ENCODE peak calls at places on chromosomes 2 and 18, in four cellular contexts. One of them, this sample, is unnamed.
A peak's percentile ranks its signal among the peaks of the same experiment; 100 is the strongest.

GRCh38 chr2:43424262-43425207 is 171.3 kb downstream of the THADA start:
- DNase-seq in upper lobe of right lung: no peak
- DNase-seq in sigmoid colon: no peak
- DNase-seq in pancreas: no peak
- DNase-seq in this sample: no peak

GRCh38 chr2:190328748-190329147 is 9.1 kb upstream of the HIBCH start:
- DNase-seq in sigmoid colon: no peak
- DNase-seq in upper lobe of right lung: no peak
- DNase-seq in pancreas: no peak
- DNase-seq in this sample: no peak

GRCh38 chr18:54127759-54128378 is 96.6 kb downstream of the MBD2 start:
- DNase-seq in upper lobe of right lung: no peak
- DNase-seq in sigmoid colon: no peak
- DNase-seq in pancreas: no peak
- DNase-seq in this sample: no peak

GRCh38 chr2:58620896-58621295 is 379.8 kb upstream of the FANCL start:
- DNase-seq in sigmoid colon: no peak
- DNase-seq in upper lobe of right lung: no peak
- DNase-seq in pancreas: no peak
- DNase-seq in this sample: no peak

GRCh38 chr2:31051213-31052185 is 86.7 kb downstream of the GALNT14 start:
- DNase-seq in pancreas: no peak
- DNase-seq in upper lobe of right lung: no peak
- DNase-seq in sigmoid colon: no peak
- DNase-seq in this sample: no peak

GRCh38 chr2:25122367-25122766 is 46.0 kb downstream of the POMC start:
- DNase-seq in sigmoid colon: no peak
- DNase-seq in upper lobe of right lung: no peak
- DNase-seq in pancreas: no peak
- DNase-seq in this sample: no peak

GRCh38 chr18:42480521-42480920 is 525.5 kb downstream of the PIK3C3 start:
- DNase-seq in upper lobe of right lung: no peak
- DNase-seq in sigmoid colon: no peak
- DNase-seq in pancreas: no peak
- DNase-seq in this sample: no peak

GRCh38 chr2:218663901-218664300 is 4.4 kb downstream of the BCS1L start:
- DNase-seq in pancreas: no peak
- DNase-seq in sigmoid colon: peak; percentile 47
- DNase-seq in upper lobe of right lung: no peak
- DNase-seq in this sample: no peak

GRCh38 chr18:9534844-9535243 is 59.5 kb downstream of the RALBP1 start:
- DNase-seq in sigmoid colon: no peak
- DNase-seq in upper lobe of right lung: no peak
- DNase-seq in pancreas: no peak
- DNase-seq in this sample: no peak

GRCh38 chr18:30103881-30104280 is 938.7 kb downstream of the DSC3 start:
- DNase-seq in sigmoid colon: no peak
- DNase-seq in upper lobe of right lung: no peak
- DNase-seq in pancreas: no peak
- DNase-seq in this sample: no peak

GRCh38 chr2:108607706-108608301 is 73.5 kb downstream of the LIMS1 start:
- DNase-seq in sigmoid colon: no peak
- DNase-seq in upper lobe of right lung: no peak
- DNase-seq in pancreas: no peak
- DNase-seq in this sample: peak; percentile 62

GRCh38 chr18:49400398-49401072 is 59.9 kb downstream of the DYM start:
- DNase-seq in sigmoid colon: no peak
- DNase-seq in upper lobe of right lung: no peak
- DNase-seq in pancreas: no peak
- DNase-seq in this sample: no peak

GRCh38 chr18:23864620-23865019 is 149.9 kb upstream of the TTC39C start:
- DNase-seq in sigmoid colon: no peak
- DNase-seq in pancreas: no peak
- DNase-seq in upper lobe of right lung: no peak
- DNase-seq in this sample: peak; percentile 70

DNA sequence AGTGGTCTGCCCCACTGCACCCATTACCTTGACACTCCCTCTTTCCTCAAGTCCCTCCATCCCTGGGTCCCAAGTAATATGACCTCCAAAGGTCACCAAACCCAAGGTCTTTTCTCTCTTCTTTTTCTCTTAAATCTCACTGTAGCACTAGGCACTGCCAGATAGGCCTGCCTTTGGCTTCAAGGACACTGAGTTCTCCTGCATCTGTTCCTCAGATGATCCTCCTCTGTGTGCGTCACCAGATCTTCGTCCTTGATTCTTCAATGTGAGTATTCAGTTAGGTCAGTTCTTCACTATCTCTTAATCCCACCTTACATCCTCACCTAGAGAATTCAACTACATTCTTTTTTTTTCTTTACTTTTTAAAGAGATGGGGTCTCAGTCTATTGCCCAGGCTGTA is 249.2 kb downstream of the NBAS start:
- DNase-seq in pancreas: no peak
- DNase-seq in upper lobe of right lung: no peak
- DNase-seq in sigmoid colon: no peak
- DNase-seq in this sample: no peak
- H3K4me1 ChIP-seq in pancreas: no peaks in the 10 kb centered on the region
- H3K4me1 ChIP-seq in upper lobe of right lung: no peaks in the 10 kb centered on the region
- H3K4me1 ChIP-seq in sigmoid colon: no peaks in the 10 kb centered on the region
- H3K4me1 ChIP-seq in this sample: peaks cover 8% of the 10 kb centered on the region

GRCh38 chr2:235706496-235706895 is 212.7 kb downstream of the AGAP1 start:
- DNase-seq in pancreas: no peak
- DNase-seq in sigmoid colon: peak; percentile 15
- DNase-seq in upper lobe of right lung: no peak
- DNase-seq in this sample: no peak
- H3K4me1 ChIP-seq in pancreas: no peaks in the 10 kb centered on the region
- H3K4me1 ChIP-seq in sigmoid colon: peaks cover 19% of the 10 kb centered on the region
- H3K4me1 ChIP-seq in upper lobe of right lung: no peaks in the 10 kb centered on the region
- H3K4me1 ChIP-seq in this sample: no peaks in the 10 kb centered on the region

GRCh38 chr2:20416723-20417122 is 30.2 kb upstream of the RHOB start:
- DNase-seq in upper lobe of right lung: no peak
- DNase-seq in pancreas: no peak
- DNase-seq in sigmoid colon: no peak
- DNase-seq in this sample: no peak

GRCh38 chr2:20421336-20421987 is 25.4 kb upstream of the RHOB start:
- DNase-seq in upper lobe of right lung: no peak
- DNase-seq in sigmoid colon: no peak
- DNase-seq in pancreas: peak; percentile 65
- DNase-seq in this sample: no peak

GRCh38 chr2:20419752-20420151 is 27.1 kb upstream of the RHOB start:
- DNase-seq in upper lobe of right lung: no peak
- DNase-seq in sigmoid colon: no peak
- DNase-seq in pancreas: no peak
- DNase-seq in this sample: no peak

GRCh38 chr2:20418519-20418918 is 28.4 kb upstream of the RHOB start:
- DNase-seq in sigmoid colon: no peak
- DNase-seq in upper lobe of right lung: no peak
- DNase-seq in pancreas: no peak
- DNase-seq in this sample: no peak

DNA sequence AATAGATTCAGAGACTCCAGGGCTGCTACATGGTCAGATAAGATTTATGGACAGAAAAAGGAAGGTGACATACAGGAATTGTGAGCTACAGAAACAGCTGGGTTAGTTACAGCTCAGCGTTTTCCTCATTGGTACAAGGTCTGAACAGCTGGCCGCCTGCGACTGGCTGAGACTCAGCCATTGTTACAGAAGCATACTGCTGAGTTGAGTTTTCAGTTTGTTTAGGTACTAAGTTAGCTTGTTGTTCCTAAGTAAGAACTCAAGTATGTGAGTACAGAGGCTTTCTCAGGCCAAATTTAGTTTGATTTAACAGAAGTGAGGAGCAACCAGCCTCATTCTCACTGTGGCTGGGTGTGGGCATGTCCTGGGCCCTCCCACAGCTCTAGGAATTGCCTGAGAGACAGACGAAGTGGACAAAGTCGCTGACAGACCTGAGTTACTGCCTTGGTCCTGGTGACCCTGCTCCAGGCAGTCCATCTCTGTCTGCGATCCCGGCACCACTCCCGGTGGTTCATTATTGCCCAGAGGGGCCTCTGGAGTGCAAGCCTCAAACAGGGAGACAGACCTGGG is 27.8 kb upstream of the RHOB start:
- DNase-seq in upper lobe of right lung: no peak
- DNase-seq in pancreas: no peak
- DNase-seq in sigmoid colon: peak; percentile 84
- DNase-seq in this sample: no peak
- H3K4me1 ChIP-seq in upper lobe of right lung: peaks cover 38% of the 10 kb centered on the region
- H3K4me1 ChIP-seq in pancreas: peaks cover 22% of the 10 kb centered on the region
- H3K4me1 ChIP-seq in sigmoid colon: peaks cover 48% of the 10 kb centered on the region
- H3K4me1 ChIP-seq in this sample: peaks cover 7% of the 10 kb centered on the region

GRCh38 chr2:27956895-27957294 is 66.4 kb downstream of the BABAM2 start:
- DNase-seq in pancreas: no peak
- DNase-seq in upper lobe of right lung: no peak
- DNase-seq in sigmoid colon: no peak
- DNase-seq in this sample: no peak
- H3K4me1 ChIP-seq in pancreas: peaks cover 23% of the 10 kb centered on the region
- H3K4me1 ChIP-seq in upper lobe of right lung: peaks cover 65% of the 10 kb centered on the region
- H3K4me1 ChIP-seq in sigmoid colon: peaks cover 52% of the 10 kb centered on the region
- H3K4me1 ChIP-seq in this sample: peaks cover 35% of the 10 kb centered on the region

DNA sequence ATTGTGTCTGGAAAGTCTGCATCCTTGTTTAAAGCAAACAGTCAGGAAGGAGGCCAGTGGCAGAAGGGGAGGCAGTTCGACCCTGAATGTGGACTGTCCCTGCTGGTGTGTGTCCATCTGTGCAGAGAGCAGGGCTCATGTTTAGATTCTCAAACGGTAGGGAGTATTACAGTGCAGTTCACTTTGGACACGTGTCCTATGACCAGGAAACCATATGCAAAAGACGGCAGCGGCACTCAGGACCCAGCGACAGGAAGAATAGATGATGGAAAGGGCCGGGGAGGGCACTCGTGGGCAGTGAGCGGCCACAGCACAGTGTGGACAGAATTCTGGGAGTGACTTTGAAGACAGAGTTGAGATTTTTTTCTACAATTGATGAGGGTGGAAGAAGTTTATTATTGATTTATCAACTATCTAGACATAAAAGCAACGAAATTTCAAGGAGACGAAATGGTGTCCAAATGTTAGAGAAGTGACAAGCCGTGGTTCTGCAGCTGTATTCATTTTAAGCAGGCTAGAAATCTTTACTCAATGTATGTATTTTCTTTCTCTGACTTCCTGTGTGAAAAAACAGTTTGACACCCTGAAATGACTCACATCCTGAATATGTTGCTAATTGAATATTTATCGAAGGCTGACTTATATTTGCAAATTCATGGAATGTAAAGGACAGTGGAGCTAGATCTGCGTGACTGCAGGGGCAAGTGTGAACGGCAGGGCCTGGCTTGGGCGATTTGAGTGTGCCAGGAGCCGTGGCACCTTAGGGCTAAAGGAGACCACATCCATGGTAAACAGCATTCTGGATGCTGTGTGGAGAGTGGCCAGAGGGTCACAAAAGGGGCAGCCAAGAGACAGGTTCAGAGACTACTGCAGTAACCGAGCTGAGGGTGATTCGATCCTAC is 214.2 kb downstream of the PTGR3 start:
- DNase-seq in pancreas: no peak
- DNase-seq in upper lobe of right lung: no peak
- DNase-seq in sigmoid colon: no peak
- DNase-seq in this sample: peak; percentile 53
- H3K4me1 ChIP-seq in pancreas: no peaks in the 10 kb centered on the region
- H3K4me1 ChIP-seq in upper lobe of right lung: peaks cover 14% of the 10 kb centered on the region
- H3K4me1 ChIP-seq in sigmoid colon: no peaks in the 10 kb centered on the region
- H3K4me1 ChIP-seq in this sample: peaks cover 11% of the 10 kb centered on the region

GRCh38 chr2:113167962-113168340 is 5.8 kb upstream of the PSD4 start:
- DNase-seq in sigmoid colon: no peak
- DNase-seq in pancreas: no peak
- DNase-seq in upper lobe of right lung: no peak
- DNase-seq in this sample: peak; percentile 42
- H3K4me1 ChIP-seq in sigmoid colon: no peaks in the 10 kb centered on the region
- H3K4me1 ChIP-seq in pancreas: peaks cover 20% of the 10 kb centered on the region
- H3K4me1 ChIP-seq in upper lobe of right lung: peaks cover 16% of the 10 kb centered on the region
- H3K4me1 ChIP-seq in this sample: peaks cover 65% of the 10 kb centered on the region

GRCh38 chr2:120545521-120546076 is 190.1 kb upstream of the GLI2 start:
- DNase-seq in upper lobe of right lung: no peak
- DNase-seq in pancreas: no peak
- DNase-seq in sigmoid colon: no peak
- DNase-seq in this sample: no peak
- H3K4me1 ChIP-seq in upper lobe of right lung: peaks cover 6% of the 10 kb centered on the region
- H3K4me1 ChIP-seq in pancreas: no peaks in the 10 kb centered on the region
- H3K4me1 ChIP-seq in sigmoid colon: peaks cover 5% of the 10 kb centered on the region
- H3K4me1 ChIP-seq in this sample: no peaks in the 10 kb centered on the region

GRCh38 chr2:101153077-101153707 is 2.0 kb upstream of the TBC1D8 start:
- DNase-seq in sigmoid colon: no peak
- DNase-seq in pancreas: no peak
- DNase-seq in upper lobe of right lung: no peak
- DNase-seq in this sample: no peak

GRCh38 chr2:101151859-101152194 is 645 bp upstream of the TBC1D8 start:
- DNase-seq in upper lobe of right lung: no peak
- DNase-seq in pancreas: no peak
- DNase-seq in sigmoid colon: no peak
- DNase-seq in this sample: no peak

GRCh38 chr2:101151141-101151858 is at the start of gene TBC1D8:
- DNase-seq in upper lobe of right lung: peak; percentile 95
- DNase-seq in pancreas: peak; percentile 97
- DNase-seq in sigmoid colon: peak; percentile 95
- DNase-seq in this sample: peak; percentile 45

GRCh38 chr2:101152195-101153076 is 1.3 kb upstream of the TBC1D8 start:
- DNase-seq in sigmoid colon: no peak
- DNase-seq in pancreas: no peak
- DNase-seq in upper lobe of right lung: peak; percentile 70
- DNase-seq in this sample: peak; percentile 11

GRCh38 chr2:101153811-101154210 is 2.6 kb upstream of the TBC1D8 start:
- DNase-seq in sigmoid colon: no peak
- DNase-seq in upper lobe of right lung: no peak
- DNase-seq in pancreas: no peak
- DNase-seq in this sample: no peak
- H3K4me1 ChIP-seq in sigmoid colon: peaks cover 28% of the 10 kb centered on the region
- H3K4me1 ChIP-seq in upper lobe of right lung: peaks cover 19% of the 10 kb centered on the region
- H3K4me1 ChIP-seq in pancreas: peaks cover 10% of the 10 kb centered on the region
- H3K4me1 ChIP-seq in this sample: peaks cover 25% of the 10 kb centered on the region